ENCODE peak calls at places on chromosome 3, in five cellular contexts. A is ovary, I is stomach, D is A549, O is tibial nerve. P is an unnamed sample.

GRCh38 chr3:27570421-27571106 is 86.4 kb upstream of the SLC4A7 start:
- DNase-seq in A (no peak), I (no peak), D (no peak), O (no peak), P (no peak)

GRCh38 chr3:24622138-24622537 is 127.5 kb upstream of the THRB start:
- DNase-seq in A (no peak), I (no peak), D (no peak), O (no peak), P (no peak)

GRCh38 chr3:54079729-54080128 is 42.6 kb upstream of the CACNA2D3 start:
- DNase-seq in A (no peak), I (no peak), D (no peak), O (no peak), P (no peak)

GRCh38 chr3:110615454-110615853 is 456.2 kb upstream of the NECTIN3 start:
- DNase-seq in A (no peak), I (no peak), D (no peak), O (no peak), P (no peak)

GRCh38 chr3:114319453-114319852 is 25.6 kb downstream of the TIGIT start:
- DNase-seq in A (no peak), I (no peak), D (peak; percentile 30), O (no peak), P (no peak)

GRCh38 chr3:46266598-46266997 is 24.3 kb downstream of the CCR3 start:
- DNase-seq in A (no peak), I (no peak), D (no peak), O (no peak), P (no peak)

GRCh38 chr3:107543666-107544065 is 20.9 kb downstream of the BBX start:
- DNase-seq in A (no peak), I (no peak), D (peak; percentile 51), O (no peak), P (no peak)

GRCh38 chr3:38457111-38458003 is 3.7 kb downstream of the ACVR2B start:
- DNase-seq in A (no peak), I (no peak), D (peak; percentile 7), O (no peak), P (no peak)

GRCh38 chr3:97720417-97720816 is 44.1 kb upstream of the ARL6 start:
- DNase-seq in A (no peak), I (no peak), D (no peak), O (no peak), P (no peak)

GRCh38 chr3:58627580-58627894 is 39.0 kb downstream of the FAM3D start:
- DNase-seq in A (peak; percentile 80), I (peak; percentile 61), D (no peak), O (no peak), P (no peak)

GRCh38 chr3:175743733-175744400 is 884.7 kb downstream of the NAALADL2 start:
- DNase-seq in A (no peak), I (no peak), D (peak; percentile 0), O (no peak), P (no peak)

GRCh38 chr3:175075269-175075668 is 216.1 kb downstream of the NAALADL2 start:
- DNase-seq in A (no peak), I (no peak), D (no peak), O (no peak), P (no peak)

GRCh38 chr3:189038773-189039720 is 132.7 kb upstream of the TPRG1 start:
- DNase-seq in A (no peak), I (no peak), D (no peak), O (no peak), P (no peak)

GRCh38 chr3:165712382-165712781 is 124.8 kb downstream of the BCHE start:
- DNase-seq in A (no peak), I (no peak), D (no peak), O (no peak), P (no peak)

GRCh38 chr3:50268703-50269451 is at the start of gene SEMA3B:
- DNase-seq in A (peak; percentile 74), I (peak; percentile 93), D (peak; percentile 73), O (no peak), P (no peak)

GRCh38 chr3:21059409-21059808 is 691.6 kb downstream of the ZNF385D start:
- DNase-seq in A (no peak), I (no peak), D (no peak), O (no peak), P (no peak)

GRCh38 chr3:163384383-163384782 is 1693.9 kb downstream of the SI start:
- DNase-seq in A (no peak), I (no peak), D (no peak), O (no peak), P (no peak)

GRCh38 chr3:27632431-27633223 is 89.5 kb downstream of the EOMES start:
- DNase-seq in A (peak; percentile 74), I (peak; percentile 53), D (peak; percentile 80), O (peak; percentile 13), P (peak; percentile 65)

GRCh38 chr3:14587733-14588360 is 47.7 kb upstream of the GRIP2 start:
- DNase-seq in A (no peak), I (no peak), D (peak; percentile 75), O (no peak), P (no peak)

GRCh38 chr3:48433472-48434118 is 3.7 kb upstream of the PLXNB1 start:
- DNase-seq in A (peak; percentile 62), I (peak; percentile 32), D (no peak), O (peak; percentile 46), P (peak; percentile 70)

GRCh38 chr3:161430307-161430706 is 59.0 kb upstream of the SPTSSB start:
- DNase-seq in A (no peak), I (no peak), D (no peak), O (no peak), P (no peak)

GRCh38 chr3:78906245-78906644 is 861.6 kb downstream of the ROBO1 start:
- DNase-seq in A (no peak), I (no peak), D (no peak), O (no peak), P (no peak)

GRCh38 chr3:115512565-115513410 is 110.5 kb upstream of the GAP43 start:
- DNase-seq in A (peak; percentile 40), I (no peak), D (peak; percentile 11), O (no peak), P (no peak)

GRCh38 chr3:62445267-62445666 is 71.9 kb upstream of the FEZF2 start:
- DNase-seq in A (no peak), I (no peak), D (no peak), O (no peak), P (no peak)

GRCh38 chr3:32487781-32488526 is 14.7 kb downstream of the CMTM6 start:
- DNase-seq in A (no peak), I (no peak), D (no peak), O (no peak), P (no peak)

GRCh38 chr3:61559108-61559731 is 2.2 kb upstream of the PTPRG start:
- DNase-seq in A (no peak), I (no peak), D (no peak), O (no peak), P (no peak)

GRCh38 chr3:35383719-35384555 is 255.4 kb upstream of the ARPP21 start:
- DNase-seq in A (no peak), I (no peak), D (peak; percentile 27), O (no peak), P (no peak)

GRCh38 chr3:3665961-3666640 is 133.1 kb upstream of the LRRN1 start:
- DNase-seq in A (no peak), I (no peak), D (no peak), O (no peak), P (no peak)

GRCh38 chr3:124529826-124530571 is 200.3 kb upstream of the UMPS start:
- DNase-seq in A (no peak), I (no peak), D (peak; percentile 25), O (no peak), P (no peak)

GRCh38 chr3:163919154-163919553 is 1159.1 kb downstream of the SI start:
- DNase-seq in A (no peak), I (no peak), D (no peak), O (no peak), P (no peak)

GRCh38 chr3:42499478-42499871 is 3.0 kb upstream of the VIPR1 start:
- DNase-seq in A (no peak), I (peak; percentile 10), D (no peak), O (no peak), P (peak; percentile 40)

GRCh38 chr3:54870423-54870822 is 57.4 kb downstream of the LRTM1 start:
- DNase-seq in A (no peak), I (no peak), D (peak; percentile 47), O (peak; percentile 21), P (no peak)

GRCh38 chr3:188153949-188154757 is at the start of gene LPP:
- DNase-seq in A (peak; percentile 84), I (peak; percentile 85), D (peak; percentile 81), O (peak; percentile 58), P (peak; percentile 90)

GRCh38 chr3:196518999-196519737 is 4.0 kb upstream of the SMCO1 start:
- DNase-seq in A (no peak), I (peak; percentile 67), D (peak; percentile 80), O (peak; percentile 72), P (peak; percentile 76)

GRCh38 chr3:195259564-195260285 is 11.2 kb downstream of the XXYLT1 start:
- DNase-seq in A (peak; percentile 95), I (peak; percentile 85), D (peak; percentile 54), O (peak; percentile 86), P (peak; percentile 97)
- TF ChIP-seq POLR2A in A (peak; percentile 85), I (no peak), D (no peak), O (peak; percentile 47), P (no peak)

DNA sequence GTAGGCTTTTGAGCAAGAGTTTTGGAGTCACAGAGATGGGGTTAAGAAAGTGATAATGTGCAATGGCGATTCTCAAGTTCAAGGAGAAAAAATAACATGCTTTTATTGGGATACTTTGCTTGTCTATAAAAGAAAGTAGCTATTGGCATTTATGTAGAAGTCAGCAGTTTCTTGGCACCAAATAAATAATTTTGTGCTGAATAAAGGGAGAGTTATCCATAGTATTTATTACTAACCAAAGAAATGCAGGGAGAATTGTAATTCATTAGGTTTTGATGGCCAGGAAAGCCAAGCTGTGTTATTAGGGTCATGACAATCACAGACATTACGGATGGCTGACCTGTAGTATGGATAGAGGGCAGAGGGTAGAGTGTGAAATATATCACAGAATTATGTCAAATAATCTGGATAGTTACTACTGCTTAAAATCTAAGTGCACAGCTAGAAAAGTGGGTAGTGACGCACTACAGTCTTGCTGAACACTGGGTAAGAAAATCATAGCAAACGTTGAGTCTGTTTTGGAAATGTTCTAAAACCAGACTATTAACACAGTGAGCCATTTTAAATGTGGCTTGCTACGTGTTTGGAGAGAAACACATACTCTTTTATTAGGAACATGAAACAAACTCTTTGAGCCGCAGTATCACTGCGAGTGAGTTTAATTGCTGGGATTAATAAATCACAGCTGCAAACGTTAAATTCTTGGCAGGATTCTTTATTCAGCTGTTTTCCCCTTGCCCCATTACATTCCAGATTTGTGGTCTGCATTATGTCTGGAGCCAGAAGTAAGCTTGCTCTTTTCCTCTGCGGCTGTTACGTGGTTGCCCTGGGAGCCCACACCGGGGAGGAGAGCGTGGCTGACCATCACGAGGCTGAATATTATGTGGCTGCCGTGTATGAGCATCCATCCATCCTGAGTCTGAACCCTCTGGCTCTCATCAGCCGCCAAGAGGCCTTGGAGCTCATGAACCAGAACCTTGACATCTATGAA is 33.4 kb downstream of the BTD start:
- DNase-seq in A (peak; percentile 69), I (no peak), D (no peak), O (no peak), P (no peak)
- H3K4me1 ChIP-seq in A (peaks cover 18% of the 10 kb centered on the region), I (peaks cover 81% of the 10 kb centered on the region), D (peaks cover 91% of the 10 kb centered on the region), O (peaks cover 67% of the 10 kb centered on the region), P (peaks cover 40% of the 10 kb centered on the region)

GRCh38 chr3:134277271-134277670 is 26.6 kb upstream of the RYK start:
- DNase-seq in A (no peak), I (no peak), D (no peak), O (no peak), P (no peak)
- TF ChIP-seq POLR2A in A (no peak), I (no peak), D (no peak), O (no peak), P (no peak)

GRCh38 chr3:184525337-184526157 is 36.0 kb upstream of the EPHB3 start:
- DNase-seq in A (peak; percentile 61), I (no peak), D (no peak), O (no peak), P (no peak)
- H3K4me1 ChIP-seq in A (peaks cover 4% of the 10 kb centered on the region), I (peaks cover 24% of the 10 kb centered on the region), D (no peaks in the 10 kb centered on the region), O (peaks cover 20% of the 10 kb centered on the region), P (peaks cover 26% of the 10 kb centered on the region)

GRCh38 chr3:9812870-9813483 is 2.9 kb downstream of the TTLL3 start:
- DNase-seq in A (no peak), I (no peak), D (no peak), O (no peak), P (no peak)
- TF ChIP-seq POLR2A in A (no peak), I (no peak), D (no peak), O (no peak), P (no peak)

P was measured in suprapubic skin.